ENCODE peak calls at places on chromosome 15, in four cellular contexts. V is neuronal stem cell, Q is activated gamma-delta T cell treated with Interleukin-2 at 50 U/mL for 16 hours, Y is NCI-H2171. T is an unnamed sample.

GRCh38 chr15:73882761-73883419 is 9.5 kb downstream of the TBC1D21 start:
- DNase-seq in V (no peak), Q (no peak), Y (no peak), T (no peak)

GRCh38 chr15:80251505-80252280 is at the start of gene CTXND1:
- DNase-seq in V (peak), Q (no peak), Y (no peak), T (no peak)

GRCh38 chr15:75430259-75430658 is 21.2 kb downstream of the SIN3A start:
- DNase-seq in V (no peak), Q (no peak), Y (no peak), T (no peak)

GRCh38 chr15:74251187-74251811 is 15.2 kb downstream of the CCDC33 start:
- DNase-seq in V (no peak), Q (no peak), Y (no peak), T (no peak)

GRCh38 chr15:40688932-40689799 is 5.8 kb upstream of the RAD51 start:
- DNase-seq in V (no peak), Q (no peak), Y (no peak), T (no peak)

GRCh38 chr15:75038948-75039533 is 15.7 kb downstream of the PPCDC start:
- DNase-seq in V (no peak), Q (no peak), Y (no peak), T (no peak)

GRCh38 chr15:74497584-74497983 is 36.6 kb upstream of the UBL7 start:
- DNase-seq in V (no peak), Q (no peak), Y (peak), T (no peak)

GRCh38 chr15:99467861-99468460 is 97.8 kb upstream of the MEF2A start:
- DNase-seq in V (no peak), Q (no peak), Y (no peak), T (no peak)

GRCh38 chr15:77497108-77497737 is 76.5 kb downstream of the HMG20A start:
- DNase-seq in V (no peak), Q (no peak), Y (peak), T (no peak)

GRCh38 chr15:76059320-76060097 is at the start of gene TMEM266:
- DNase-seq in V (peak), Q (peak), Y (peak), T (peak)

GRCh38 chr15:62739082-62739481 is 303.5 kb upstream of the TPM1 start:
- DNase-seq in V (no peak), Q (no peak), Y (no peak), T (no peak)

GRCh38 chr15:42091753-42092665 is 2.4 kb downstream of the PLA2G4D start:
- DNase-seq in V (no peak), Q (no peak), Y (no peak), T (no peak)

GRCh38 chr15:87741350-87741749 is 515.2 kb downstream of the NTRK3 start:
- DNase-seq in V (no peak), Q (no peak), Y (no peak), T (no peak)

GRCh38 chr15:89477411-89478242 is 18.8 kb downstream of the RHCG start:
- DNase-seq in V (no peak), Q (no peak), Y (no peak), T (no peak)

GRCh38 chr15:99706557-99707303 is 26.5 kb downstream of the LYSMD4 start:
- DNase-seq in V (no peak), Q (peak), Y (no peak), T (no peak)

GRCh38 chr15:90425726-90426346 is 37.8 kb downstream of the IQGAP1 start:
- DNase-seq in V (no peak), Q (no peak), Y (no peak), T (no peak)

GRCh38 chr15:36265422-36265821 is 314.0 kb upstream of the CDIN1 start:
- DNase-seq in V (no peak), Q (no peak), Y (no peak), T (no peak)

GRCh38 chr15:74653426-74654082 is 37.9 kb downstream of the CLK3 start:
- DNase-seq in V (no peak), Q (no peak), Y (no peak), T (no peak)